ENCODE peak calls at places on chromosomes 3 and 15, in four cellular contexts. F, U, D and K are unnamed samples.
A peak's percentile ranks its signal among the peaks of the same experiment; 100 is the strongest.

GRCh38 chr3:114095808-114096207 is 39.3 kb downstream of the QTRT2 start:
- DNase-seq in F (no peak), D (no peak), U (no peak), K (no peak)

GRCh38 chr3:4060064-4060463 is 243.1 kb upstream of the SETMAR start:
- DNase-seq in F (no peak), U (no peak), D (no peak), K (no peak)

GRCh38 chr3:41508063-41508696 is 308.9 kb downstream of the CTNNB1 start:
- DNase-seq in U (no peak), D (no peak), F (no peak), K (no peak)

GRCh38 chr15:82080774-82081173 is 35.0 kb upstream of the MEX3B start:
- DNase-seq in F (no peak), D (no peak), U (no peak), K (no peak)

GRCh38 chr15:98651581-98652220 is 3.4 kb downstream of the IGF1R start:
- DNase-seq in U (peak; percentile 26), D (no peak), F (no peak), K (no peak)

GRCh38 chr3:66139415-66139814 is 81.4 kb upstream of the SLC25A26 start:
- DNase-seq in U (no peak), D (no peak), F (no peak), K (no peak)

GRCh38 chr3:183481582-183481981 is 53.2 kb upstream of the MCF2L2 start:
- DNase-seq in D (no peak), F (no peak), U (no peak), K (peak; percentile 31)

GRCh38 chr15:89785771-89786135 is 9.6 kb downstream of the MESP2 start:
- DNase-seq in U (no peak), F (no peak), D (no peak), K (no peak)

GRCh38 chr3:151964768-151965167 is 91.3 kb downstream of the SUCNR1 start:
- DNase-seq in F (no peak), D (no peak), U (no peak), K (no peak)

GRCh38 chr3:168996622-168997021 is 666.9 kb downstream of the MECOM start:
- DNase-seq in F (no peak), D (no peak), U (no peak), K (no peak)

GRCh38 chr15:23067416-23067815 is 28.0 kb upstream of the TUBGCP5 start:
- DNase-seq in F (no peak), U (no peak), D (no peak), K (no peak)

DNA sequence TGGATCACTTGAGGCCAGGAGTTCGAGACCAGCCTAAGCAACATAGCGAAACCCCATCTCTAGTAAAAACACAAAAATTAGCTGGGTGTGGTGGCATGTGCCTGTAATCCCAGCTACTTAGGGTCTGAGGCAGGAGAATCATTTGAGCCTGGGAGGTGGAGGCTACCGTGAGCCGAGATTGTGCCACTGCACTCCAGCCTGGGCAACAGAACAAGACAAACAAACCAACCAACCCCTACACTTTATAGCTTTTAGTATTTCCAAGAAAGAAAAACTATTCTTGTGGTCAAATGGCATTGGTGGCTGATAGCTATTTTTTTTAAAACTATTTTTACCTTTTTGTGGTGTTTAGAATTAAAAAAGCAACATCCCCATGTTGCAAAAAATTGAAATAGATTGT is 7.2 kb downstream of the TMEM45A start:
- DNase-seq in D (no peak), U (no peak), F (no peak), K (no peak)
- H3K27ac ChIP-seq in D (no peak overlapping the region), U (no peak overlapping the region), F (no peak overlapping the region), K (no peak overlapping the region)

DNA sequence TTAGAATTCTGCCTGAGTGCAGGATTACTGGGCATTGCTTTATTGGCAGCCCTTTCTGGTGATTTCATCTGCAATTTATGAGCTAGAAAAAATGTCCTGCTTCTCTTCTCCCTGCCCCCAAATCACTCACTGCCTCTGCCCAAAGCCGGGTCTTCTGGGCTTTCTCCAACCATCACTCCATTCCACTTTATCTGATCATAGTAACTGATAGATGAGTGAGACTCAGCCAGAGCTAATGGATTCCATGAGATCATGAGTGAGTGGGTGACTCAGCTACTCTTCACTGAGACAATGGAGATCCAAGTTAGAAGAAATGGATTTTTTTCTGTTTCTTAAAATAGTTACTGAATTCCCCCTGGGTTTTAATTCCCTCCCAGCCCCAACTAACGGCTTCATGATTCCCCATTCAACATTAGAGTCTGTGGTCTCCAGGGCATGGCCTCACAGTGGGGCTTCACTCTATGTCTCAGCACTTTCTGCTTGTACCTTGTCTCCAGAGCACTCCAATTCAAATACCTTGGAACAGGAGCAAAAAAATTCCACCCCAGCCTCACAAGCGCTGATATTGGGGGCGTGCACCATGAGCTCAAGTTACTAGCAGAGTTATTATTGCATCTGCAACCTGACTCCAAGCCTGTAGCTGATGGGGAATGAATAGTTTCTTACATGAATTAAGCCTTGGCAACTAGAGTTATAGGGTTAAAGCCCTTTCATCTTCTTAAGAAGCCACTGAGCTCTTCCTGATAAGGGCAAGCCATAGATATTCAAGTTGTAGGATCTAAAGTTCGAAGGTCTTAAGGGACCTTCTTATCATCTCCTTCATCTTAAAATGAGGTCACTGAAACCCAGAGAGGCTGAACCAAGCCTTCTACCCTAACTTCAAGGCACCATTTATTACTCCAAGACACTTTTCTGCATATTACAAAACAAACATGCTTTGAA is 85.9 kb downstream of the AGBL1 start:
- DNase-seq in F (no peak), D (no peak), U (no peak), K (no peak)
- H3K27ac ChIP-seq in F (no peak overlapping the region), D (no peak overlapping the region), U (no peak overlapping the region), K (no peak overlapping the region)

GRCh38 chr3:170064108-170064507 is 26.3 kb downstream of the GPR160 start:
- DNase-seq in D (no peak), U (no peak), F (no peak), K (no peak)
- H3K27ac ChIP-seq in D (no peak overlapping the region), U (no peak overlapping the region), F (no peak overlapping the region), K (no peak overlapping the region)

GRCh38 chr15:60667190-60667868 is 188.4 kb upstream of the ICE2 start:
- DNase-seq in F (no peak), U (no peak), D (no peak), K (no peak)
- H3K27ac ChIP-seq in F (no peak overlapping the region), U (no peak overlapping the region), D (no peak overlapping the region), K (no peak overlapping the region)

DNA sequence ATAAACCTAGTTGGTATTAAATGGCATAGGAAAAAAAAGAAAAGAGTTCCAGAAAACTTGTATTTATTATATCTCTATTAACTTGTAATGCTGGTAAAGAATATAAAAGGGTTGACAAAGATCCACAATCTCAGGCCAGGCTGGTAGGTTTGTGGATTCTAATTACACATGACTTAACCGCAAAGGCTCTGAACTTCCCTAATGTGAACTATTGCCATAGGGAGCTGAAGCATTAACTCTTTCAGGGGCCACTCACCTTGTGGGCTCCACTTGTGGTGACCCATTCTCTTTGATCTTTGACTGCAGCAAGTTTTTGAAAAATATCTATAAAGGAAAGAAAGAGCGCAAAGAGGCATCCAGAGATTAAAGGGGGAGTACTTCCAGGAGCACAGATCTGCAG is 58.5 kb downstream of the NEK10 start:
- DNase-seq in D (no peak), F (no peak), U (no peak), K (no peak)
- H3K27ac ChIP-seq in D (no peak overlapping the region), F (no peak overlapping the region), U (no peak overlapping the region), K (no peak overlapping the region)

GRCh38 chr15:74642724-74643367 is 27.2 kb downstream of the CLK3 start:
- DNase-seq in U (no peak), D (no peak), F (no peak), K (no peak)
- H3K27ac ChIP-seq in U (no peak overlapping the region), D (peak overlapping the region; percentile 71), F (peak overlapping the region; percentile 40), K (peak overlapping the region; percentile 2)

GRCh38 chr3:8985876-8986275 is 22.6 kb upstream of the RAD18 start:
- DNase-seq in F (no peak), D (no peak), U (no peak), K (no peak)
- H3K27ac ChIP-seq in F (no peak overlapping the region), D (no peak overlapping the region), U (no peak overlapping the region), K (no peak overlapping the region)

DNA sequence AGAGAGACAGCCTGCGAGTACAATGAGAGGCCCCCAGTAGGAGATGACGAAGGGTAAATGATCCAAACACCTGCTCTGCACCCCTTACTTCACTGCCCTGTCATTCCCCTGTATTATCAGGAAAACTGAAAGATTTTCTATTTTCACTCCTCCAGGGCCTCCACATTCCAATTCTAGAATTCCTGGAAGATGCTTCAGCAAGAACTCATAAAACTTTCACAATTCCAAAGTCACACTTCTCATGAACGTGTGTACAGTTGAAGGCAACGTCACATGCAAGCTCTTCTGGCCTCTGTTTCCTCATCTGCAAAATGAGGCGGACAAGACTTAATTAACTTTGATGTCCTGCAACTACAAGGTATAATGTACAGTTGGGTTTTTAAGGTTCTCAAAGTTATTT is 62.8 kb upstream of the SPATA12 start:
- DNase-seq in F (no peak), U (no peak), D (no peak), K (no peak)
- H3K27ac ChIP-seq in F (no peak overlapping the region), U (no peak overlapping the region), D (peak overlapping the region; percentile 50), K (peak overlapping the region; percentile 11)